ENCODE peak calls at places on chromosomes 1 and 21, in nine cellular contexts. F is OCI-M1; T is CD8-positive, alpha-beta memory T cell; Y is PC-9; P is DMS 273 treated with DMSO at 0.1 percent for 48 hours; I is pons; M is endothelial cell; C is EL; Z is stimulated activated CD4-positive, alpha-beta T cell treated with anti-CD3 and anti-CD28 coated beads, Interleukin-1b, Interleukin-23, amount 100 ng/mL, for 24 hours. B is an unnamed sample.

GRCh38 chr1:10795305-10796021 is 983 bp downstream of the CASZ1 start:
- DNase-seq in F (no peak), T (no peak), Y (peak; percentile 16), P (no peak), I (no peak), M (peak; percentile 30), C (peak; percentile 21), Z (no peak), B (peak; percentile 77)

GRCh38 chr21:40516336-40516735 is 330.6 kb downstream of the DSCAM start:
- DNase-seq in F (peak; percentile 27), T (no peak), Y (no peak), P (no peak), I (peak; percentile 50), M (peak; percentile 23), C (no peak), Z (no peak), B (no peak)

GRCh38 chr1:46703927-46704641 is 14.8 kb downstream of the EFCAB14 start:
- DNase-seq in F (no peak), T (no peak), Y (no peak), P (no peak), I (no peak), M (no peak), C (no peak), Z (no peak), B (no peak)

GRCh38 chr21:41294548-41295231 is 21.9 kb upstream of the FAM3B start:
- DNase-seq in F (no peak), T (no peak), Y (no peak), P (no peak), I (no peak), M (no peak), C (no peak), Z (no peak), B (no peak)

GRCh38 chr21:45482899-45483821 is 59.1 kb downstream of the SLC19A1 start:
- DNase-seq in F (no peak), T (no peak), Y (no peak), P (no peak), I (peak; percentile 56), M (no peak), C (no peak), Z (no peak), B (no peak)

GRCh38 chr1:169133801-169134558 is 27.5 kb downstream of the ATP1B1 start:
- DNase-seq in F (peak; percentile 37), T (no peak), Y (no peak), P (no peak), I (peak; percentile 79), M (no peak), C (no peak), Z (no peak), B (no peak)

GRCh38 chr1:213032651-213033050 is 17.0 kb upstream of the ANGEL2 start:
- DNase-seq in F (no peak), T (no peak), Y (no peak), P (no peak), I (no peak), M (no peak), C (no peak), Z (no peak), B (no peak)

GRCh38 chr1:116334015-116334547 is 39.0 kb upstream of the ATP1A1 start:
- DNase-seq in F (no peak), T (no peak), Y (peak; percentile 32), P (no peak), I (no peak), M (no peak), C (peak; percentile 53), Z (no peak), B (no peak)

GRCh38 chr1:200731654-200732332 is 6.9 kb upstream of the CAMSAP2 start:
- DNase-seq in F (peak; percentile 37), T (no peak), Y (no peak), P (no peak), I (no peak), M (no peak), C (no peak), Z (no peak), B (no peak)

GRCh38 chr1:10841059-10841458 is 44.6 kb upstream of the CASZ1 start:
- DNase-seq in F (no peak), T (no peak), Y (no peak), P (no peak), I (no peak), M (no peak), C (no peak), Z (no peak), B (no peak)

GRCh38 chr1:203169770-203170520 is 5.7 kb downstream of the MYBPH start:
- DNase-seq in F (no peak), T (no peak), Y (no peak), P (no peak), I (no peak), M (no peak), C (no peak), Z (no peak), B (peak; percentile 48)

GRCh38 chr1:7630378-7630777 is 140.7 kb upstream of the VAMP3 start:
- DNase-seq in F (no peak), T (no peak), Y (no peak), P (no peak), I (no peak), M (no peak), C (no peak), Z (no peak), B (peak; percentile 46)

GRCh38 chr1:233088613-233089012 is 138.2 kb downstream of the NTPCR start:
- DNase-seq in F (no peak), T (no peak), Y (no peak), P (no peak), I (no peak), M (no peak), C (no peak), Z (no peak), B (no peak)

GRCh38 chr1:91499904-91500755 is 521 bp upstream of the CDC7 start:
- DNase-seq in F (peak; percentile 85), T (no peak), Y (no peak), P (no peak), I (peak; percentile 18), M (no peak), C (no peak), Z (no peak), B (no peak)

GRCh38 chr1:178262101-178262500 is 168.2 kb downstream of the RASAL2 start:
- DNase-seq in F (no peak), T (no peak), Y (no peak), P (no peak), I (peak; percentile 82), M (no peak), C (peak; percentile 37), Z (no peak), B (no peak)

GRCh38 chr21:44567481-44568171 is 5.9 kb upstream of the KRTAP10-4 start:
- DNase-seq in F (no peak), T (no peak), Y (no peak), P (no peak), I (no peak), M (no peak), C (no peak), Z (no peak), B (no peak)

GRCh38 chr1:117232551-117232950 is 21.8 kb upstream of the VTCN1 start:
- DNase-seq in F (no peak), T (no peak), Y (no peak), P (no peak), I (no peak), M (no peak), C (no peak), Z (no peak), B (no peak)

GRCh38 chr1:175671066-175671465 is 72.3 kb downstream of the TNR start:
- DNase-seq in F (no peak), T (no peak), Y (no peak), P (no peak), I (no peak), M (no peak), C (no peak), Z (no peak), B (no peak)

GRCh38 chr1:90007979-90008404 is 13.1 kb downstream of the ZNF326 start:
- DNase-seq in F (peak; percentile 63), T (no peak), Y (no peak), P (no peak), I (no peak), M (no peak), C (no peak), Z (no peak), B (no peak)

GRCh38 chr1:155598842-155599331 is 11.1 kb upstream of the MSTO1 start:
- DNase-seq in F (peak; percentile 26), T (no peak), Y (no peak), P (no peak), I (peak; percentile 71), M (no peak), C (peak; percentile 47), Z (no peak), B (no peak)

GRCh38 chr1:199322278-199322677 is 683.4 kb downstream of the PTPRC start:
- DNase-seq in F (no peak), T (no peak), Y (no peak), P (no peak), I (no peak), M (no peak), C (no peak), Z (no peak), B (peak; percentile 23)

GRCh38 chr1:31957701-31958674 is 19.8 kb upstream of the PTP4A2 start:
- DNase-seq in F (peak; percentile 91), T (no peak), Y (peak; percentile 25), P (no peak), I (peak; percentile 61), M (no peak), C (no peak), Z (no peak), B (no peak)

GRCh38 chr1:232805269-232806070 is at the start of gene MAP10:
- DNase-seq in F (peak; percentile 91), T (peak; percentile 66), Y (no peak), P (peak; percentile 60), I (no peak), M (peak; percentile 80), C (peak; percentile 72), Z (peak; percentile 60), B (peak; percentile 90)

GRCh38 chr21:20997633-20998455 is at the start of gene NCAM2:
- DNase-seq in F (peak; percentile 85), T (peak; percentile 49), Y (no peak), P (peak; percentile 1), I (no peak), M (peak; percentile 79), C (peak; percentile 68), Z (peak; percentile 40), B (peak; percentile 92)

GRCh38 chr1:248243204-248243603 is 12.0 kb downstream of the OR2M4 start:
- DNase-seq in F (peak; percentile 84), T (no peak), Y (peak; percentile 9), P (peak; percentile 22), I (peak; percentile 71), M (no peak), C (peak; percentile 9), Z (no peak), B (peak; percentile 62)

GRCh38 chr21:46108827-46109226 is 10.9 kb downstream of the COL6A2 start:
- DNase-seq in F (no peak), T (no peak), Y (no peak), P (no peak), I (no peak), M (no peak), C (no peak), Z (no peak), B (peak; percentile 36)

GRCh38 chr1:40849801-40850592 is 12.2 kb downstream of the CITED4 start:
- DNase-seq in F (peak; percentile 85), T (peak; percentile 68), Y (peak; percentile 78), P (peak; percentile 98), I (peak; percentile 72), M (peak; percentile 78), C (peak; percentile 65), Z (peak; percentile 67), B (no peak)

GRCh38 chr1:172180886-172181285 is 239.6 kb upstream of the C1orf105 start:
- DNase-seq in F (peak; percentile 77), T (peak; percentile 43), Y (no peak), P (no peak), I (peak; percentile 70), M (no peak), C (peak; percentile 52), Z (peak; percentile 20), B (no peak)

GRCh38 chr1:56827711-56828110 is 8.5 kb upstream of the FYB2 start:
- DNase-seq in F (no peak), T (no peak), Y (no peak), P (no peak), I (no peak), M (no peak), C (no peak), Z (no peak), B (no peak)

GRCh38 chr1:98429851-98430496 is 231.5 kb upstream of the SNX7 start:
- DNase-seq in F (no peak), T (no peak), Y (no peak), P (no peak), I (no peak), M (no peak), C (no peak), Z (no peak), B (no peak)

GRCh38 chr1:242534753-242535152 is 10.3 kb upstream of the PLD5 start:
- DNase-seq in F (no peak), T (no peak), Y (no peak), P (no peak), I (no peak), M (no peak), C (no peak), Z (no peak), B (no peak)